ENCODE peak calls at places on chromosomes 6 and 20, in nine cellular contexts. C is left ventricle myocardium inferior, R is pancreas, M is tibial artery, Z is ovary, W is psoas muscle, A is heart left ventricle, I is heart right ventricle, G is RWPE1. T is an unnamed sample.

GRCh38 chr20:9978395-9979004 is 56.3 kb upstream of the ANKEF1 start:
- DNase-seq in G (peak), A (peak), I (no peak), R (peak), W (no peak), Z (no peak), C (no peak), M (no peak), T (peak)

GRCh38 chr6:25472314-25472713 is 179.7 kb upstream of the SCGN start:
- DNase-seq in Z (no peak), G (no peak), C (no peak), R (no peak), M (no peak), I (no peak), A (no peak), W (no peak), T (no peak)

GRCh38 chr6:5279891-5280338 is 18.6 kb downstream of the FARS2 start:
- DNase-seq in R (no peak), G (no peak), Z (no peak), C (no peak), A (no peak), I (no peak), M (no peak), W (no peak), T (no peak)

GRCh38 chr6:30875244-30876038 is 8.9 kb upstream of the DDR1 start:
- DNase-seq in M (no peak), C (no peak), A (no peak), W (no peak), Z (no peak), G (no peak), R (no peak), I (no peak), T (no peak)

GRCh38 chr6:154683756-154684523 is 49.3 kb upstream of the SCAF8 start:
- DNase-seq in G (peak), W (no peak), C (no peak), I (no peak), A (no peak), R (no peak), Z (no peak), M (no peak), T (no peak)

GRCh38 chr6:169849396-169849795 is 98.0 kb downstream of the ERMARD start:
- DNase-seq in R (no peak), I (no peak), C (no peak), M (no peak), G (no peak), A (no peak), Z (no peak), W (no peak), T (no peak)

GRCh38 chr6:67353861-67354260 is 1281.2 kb upstream of the ADGRB3 start:
- DNase-seq in G (no peak), Z (no peak), C (no peak), M (no peak), A (no peak), W (no peak), R (no peak), I (no peak), T (no peak)

GRCh38 chr6:142728910-142729481 is 216.0 kb downstream of the HIVEP2 start:
- DNase-seq in W (no peak), C (no peak), R (no peak), G (no peak), M (no peak), I (no peak), Z (no peak), A (no peak), T (no peak)

GRCh38 chr20:34705383-34706021 is 1.4 kb downstream of the TP53INP2 start:
- DNase-seq in I (peak), G (peak), Z (no peak), R (peak), M (peak), A (peak), C (peak), W (no peak), T (no peak)

GRCh38 chr20:45781391-45781931 is 10.2 kb downstream of the WFDC3 start:
- DNase-seq in A (no peak), C (no peak), W (no peak), M (peak), G (peak), Z (peak), R (no peak), I (no peak), T (peak)

GRCh38 chr20:44195613-44196012 is 8.6 kb upstream of the JPH2 start:
- DNase-seq in Z (no peak), I (no peak), W (no peak), A (no peak), R (no peak), M (no peak), G (no peak), C (no peak), T (no peak)

GRCh38 chr6:111990214-111990613 is 63.7 kb upstream of the CCN6 start:
- DNase-seq in G (no peak), C (no peak), I (no peak), W (no peak), R (no peak), Z (no peak), A (no peak), M (no peak), T (no peak)

GRCh38 chr6:163950159-163950558 is 535.6 kb downstream of the QKI start:
- DNase-seq in M (no peak), Z (no peak), A (no peak), W (no peak), R (no peak), C (no peak), I (no peak), G (no peak), T (no peak)

GRCh38 chr6:22149501-22150490 is 147.0 kb downstream of the PRL start:
- DNase-seq in Z (no peak), C (no peak), A (no peak), M (no peak), G (no peak), W (no peak), I (no peak), R (no peak), T (peak)

GRCh38 chr6:68990313-68990712 is 355.2 kb downstream of the ADGRB3 start:
- DNase-seq in C (no peak), I (no peak), A (no peak), M (no peak), G (no peak), Z (no peak), R (no peak), W (no peak), T (no peak)

GRCh38 chr20:10591956-10592521 is 81.8 kb downstream of the JAG1 start:
- DNase-seq in C (no peak), R (no peak), M (no peak), Z (no peak), A (no peak), W (no peak), I (no peak), G (no peak), T (no peak)

GRCh38 chr6:17703256-17703694 is 3.5 kb downstream of the NUP153 start:
- DNase-seq in M (no peak), Z (no peak), W (no peak), G (peak), C (no peak), I (no peak), A (peak), R (peak), T (peak)

GRCh38 chr6:44253307-44254101 is 3.8 kb downstream of the SLC35B2 start:
- DNase-seq in W (peak), C (no peak), M (no peak), R (peak), G (no peak), I (no peak), Z (peak), A (no peak), T (no peak)

GRCh38 chr6:17470953-17471335 is 77.5 kb downstream of the CAP2 start:
- DNase-seq in R (no peak), A (no peak), Z (no peak), M (no peak), W (no peak), C (no peak), I (no peak), G (no peak), T (peak)

GRCh38 chr20:46255440-46256104 is 52.7 kb downstream of the CDH22 start:
- DNase-seq in R (peak), C (peak), Z (peak), I (peak), M (peak), W (peak), G (peak), A (peak), T (no peak)

GRCh38 chr6:4313044-4313686 is 177.8 kb upstream of the ECI2 start:
- DNase-seq in W (peak), I (no peak), G (peak), Z (no peak), C (peak), R (peak), M (peak), A (no peak), T (peak)

GRCh38 chr6:145968051-145968450 is 3.9 kb upstream of the SHPRH start:
- DNase-seq in G (no peak), M (no peak), A (no peak), W (no peak), Z (no peak), I (no peak), R (no peak), C (no peak), T (no peak)

GRCh38 chr20:57180954-57181353 is 85.5 kb downstream of the BMP7 start:
- DNase-seq in I (no peak), R (peak), C (no peak), G (peak), Z (no peak), A (no peak), W (no peak), M (no peak), T (no peak)

GRCh38 chr6:116012471-116012949 is 48.2 kb downstream of the FRK start:
- DNase-seq in C (no peak), G (no peak), I (no peak), W (no peak), M (no peak), Z (no peak), A (no peak), R (no peak), T (peak)

GRCh38 chr6:73131706-73132105 is 93.6 kb downstream of the KHDC1L start:
- DNase-seq in A (no peak), W (no peak), M (no peak), I (no peak), C (no peak), R (no peak), G (peak), Z (no peak), T (peak)

DNA sequence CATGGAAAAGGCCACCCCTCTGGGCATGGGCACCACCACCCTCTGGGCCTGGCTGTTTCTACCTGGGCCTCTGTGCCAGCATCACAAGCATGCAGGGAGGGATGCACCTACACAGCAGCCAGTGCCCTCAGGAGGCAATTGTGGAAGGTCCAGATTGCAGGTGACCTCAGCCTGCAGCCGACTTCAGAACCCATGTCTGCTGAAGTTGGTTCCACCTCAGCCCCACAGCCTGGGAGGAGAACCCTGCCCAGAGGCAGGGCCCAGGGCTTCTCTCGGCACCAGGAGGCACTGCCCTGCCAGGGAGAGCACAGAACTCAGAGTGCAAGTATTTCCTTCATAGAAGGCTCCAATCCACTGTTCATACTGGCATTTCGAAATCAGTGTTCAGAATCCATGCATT is 149.8 kb downstream of the TTLL2 start:
- DNase-seq in I (no peak), C (no peak), G (no peak), Z (no peak), A (no peak), M (no peak), R (no peak), W (no peak), T (no peak)
- TF ChIP-seq CTCF in I (no peak), C (no peak), G (no peak), Z (no peak), A (no peak), M (no peak), R (no peak), W (no peak), T (no peak)

DNA sequence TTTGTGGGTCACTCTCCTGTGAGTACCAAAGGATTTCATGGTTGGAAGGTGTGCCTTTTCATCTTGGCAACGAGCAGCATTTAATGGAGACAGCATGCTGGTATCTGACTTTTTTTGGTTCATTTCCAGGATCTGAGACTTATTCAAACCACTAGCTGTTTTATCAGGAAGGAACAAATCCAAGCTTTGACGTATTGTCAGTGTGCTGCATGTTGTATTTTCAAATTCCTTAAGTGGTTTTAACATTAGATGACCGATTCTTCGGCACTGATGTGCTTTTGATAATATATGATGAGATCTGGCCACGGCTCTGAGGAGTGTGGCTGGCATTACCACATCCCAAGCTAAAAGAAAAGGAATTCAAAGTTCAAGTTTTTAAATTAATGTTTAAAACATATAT is 6.4 kb downstream of the RMND1 start:
- DNase-seq in M (no peak), R (no peak), I (no peak), C (no peak), G (no peak), A (no peak), Z (no peak), W (no peak), T (peak)
- H3K27ac ChIP-seq in M (peak), R (peak), I (peak), C (peak), G (no peak), A (peak), Z (no peak), W (peak), T (peak)

DNA sequence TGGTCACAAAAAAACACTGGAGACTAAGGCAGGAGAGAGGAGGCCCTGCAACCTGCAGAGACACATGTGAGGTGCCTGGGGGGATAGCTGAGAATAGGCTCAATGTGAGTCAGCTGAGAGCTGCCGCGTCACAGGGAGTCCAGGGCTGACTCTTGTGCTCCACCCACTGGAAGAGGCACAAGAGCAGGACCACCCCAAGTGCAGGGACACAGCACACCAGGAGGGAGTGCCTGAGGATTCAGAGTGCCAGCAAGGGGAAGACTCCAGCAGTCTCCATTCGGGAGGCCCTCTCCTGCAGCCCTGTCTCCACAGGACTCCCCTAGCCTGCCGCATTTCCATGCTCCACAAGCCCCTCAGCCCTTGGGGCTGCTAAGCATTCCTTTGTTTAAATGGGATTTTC is 105.5 kb downstream of the HUS1B start:
- DNase-seq in A (no peak), W (no peak), G (peak), I (no peak), M (no peak), Z (no peak), R (no peak), C (no peak), T (no peak)
- TF ChIP-seq CTCF in A (peak), W (no peak), G (no peak), I (no peak), M (no peak), Z (no peak), R (no peak), C (peak), T (peak)

GRCh38 chr6:129679758-129680157 is 30.2 kb downstream of the ARHGAP18 start:
- DNase-seq in G (no peak), Z (no peak), M (no peak), R (no peak), W (no peak), A (no peak), C (no peak), I (no peak), T (no peak)
- H3K27ac ChIP-seq in G (no peak), Z (no peak), M (peak), R (no peak), W (peak), A (peak), C (peak), I (peak), T (no peak)

DNA sequence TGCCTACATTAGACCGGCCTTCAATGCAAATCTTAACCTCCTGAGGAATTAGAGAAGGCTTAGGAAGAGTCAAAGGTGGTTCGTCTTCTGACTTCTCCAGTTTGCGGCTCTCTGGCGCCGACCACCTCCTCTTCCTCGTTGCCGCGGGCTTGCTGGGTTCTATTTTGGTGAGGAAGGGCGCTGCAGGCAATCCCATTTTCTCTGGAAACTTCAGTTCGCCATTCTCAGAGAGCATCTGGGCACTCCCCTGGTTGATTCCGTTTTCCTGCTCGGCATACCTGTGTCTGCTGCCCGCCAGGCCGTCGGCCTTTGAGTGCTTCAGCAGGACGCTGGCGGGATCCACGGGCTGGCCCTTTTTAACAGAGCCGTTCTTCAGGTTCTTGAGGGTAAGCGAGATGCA is 67.9 kb downstream of the GMPR start:
- DNase-seq in C (no peak), M (peak), R (no peak), I (no peak), Z (no peak), A (no peak), W (no peak), G (no peak), T (no peak)
- TF ChIP-seq CTCF in C (no peak), M (no peak), R (no peak), I (no peak), Z (no peak), A (no peak), W (no peak), G (no peak), T (no peak)

GRCh38 chr6:1143655-1144054 is 168.2 kb upstream of the FOXQ1 start:
- DNase-seq in M (no peak), A (no peak), Z (no peak), G (no peak), W (no peak), R (no peak), C (no peak), I (no peak), T (peak)
- H3K27ac ChIP-seq in M (no peak), A (no peak), Z (no peak), G (no peak), W (no peak), R (no peak), C (no peak), I (no peak), T (peak)

GRCh38 chr6:136923116-136923953 is 1.2 kb downstream of the SLC35D3 start:
- DNase-seq in A (no peak), C (no peak), W (no peak), M (no peak), R (no peak), G (no peak), Z (no peak), I (no peak), T (no peak)

GRCh38 chr6:136921521-136921935 is 573 bp upstream of the SLC35D3 start:
- DNase-seq in A (no peak), W (peak), I (peak), G (peak), C (no peak), M (no peak), Z (peak), R (no peak), T (no peak)

GRCh38 chr6:136920858-136921520 is 1.1 kb upstream of the SLC35D3 start:
- DNase-seq in Z (no peak), M (no peak), A (no peak), W (no peak), G (peak), I (peak), R (peak), C (no peak), T (no peak)

GRCh38 chr6:136922680-136922996 is 537 bp downstream of the SLC35D3 start:
- DNase-seq in W (no peak), Z (no peak), C (no peak), I (no peak), A (no peak), G (no peak), M (no peak), R (no peak), T (no peak)

GRCh38 chr6:136921936-136922679 is at the start of gene SLC35D3:
- DNase-seq in A (no peak), R (peak), C (no peak), W (no peak), I (peak), G (peak), Z (peak), M (no peak), T (no peak)
- TF ChIP-seq CTCF in A (no peak), R (no peak), C (no peak), W (no peak), I (no peak), G (no peak), Z (no peak), M (no peak), T (no peak)

GRCh38 chr6:42451595-42452170 is at the start of gene TRERF1:
- DNase-seq in R (peak), A (peak), M (peak), W (peak), Z (peak), C (peak), G (peak), I (peak), T (peak)

GRCh38 chr6:42450314-42451145 is 1.2 kb downstream of the TRERF1 start:
- DNase-seq in C (no peak), Z (peak), I (no peak), G (peak), M (no peak), A (no peak), R (no peak), W (no peak), T (no peak)

GRCh38 chr6:42452171-42453026 is 673 bp upstream of the TRERF1 start:
- DNase-seq in I (peak), C (peak), Z (peak), W (peak), M (peak), G (peak), A (peak), R (peak), T (peak)

GRCh38 chr6:42449917-42450313 is 1.8 kb downstream of the TRERF1 start:
- DNase-seq in M (no peak), W (no peak), A (no peak), R (no peak), G (no peak), Z (no peak), C (no peak), I (no peak), T (no peak)

GRCh38 chr6:42451146-42451594 is 556 bp downstream of the TRERF1 start:
- DNase-seq in W (no peak), C (no peak), M (no peak), A (no peak), G (no peak), R (peak), Z (no peak), I (no peak), T (no peak)
- H3K27ac ChIP-seq in W (no peak), C (peak), M (peak), A (peak), G (peak), R (peak), Z (no peak), I (peak), T (peak)

DNA sequence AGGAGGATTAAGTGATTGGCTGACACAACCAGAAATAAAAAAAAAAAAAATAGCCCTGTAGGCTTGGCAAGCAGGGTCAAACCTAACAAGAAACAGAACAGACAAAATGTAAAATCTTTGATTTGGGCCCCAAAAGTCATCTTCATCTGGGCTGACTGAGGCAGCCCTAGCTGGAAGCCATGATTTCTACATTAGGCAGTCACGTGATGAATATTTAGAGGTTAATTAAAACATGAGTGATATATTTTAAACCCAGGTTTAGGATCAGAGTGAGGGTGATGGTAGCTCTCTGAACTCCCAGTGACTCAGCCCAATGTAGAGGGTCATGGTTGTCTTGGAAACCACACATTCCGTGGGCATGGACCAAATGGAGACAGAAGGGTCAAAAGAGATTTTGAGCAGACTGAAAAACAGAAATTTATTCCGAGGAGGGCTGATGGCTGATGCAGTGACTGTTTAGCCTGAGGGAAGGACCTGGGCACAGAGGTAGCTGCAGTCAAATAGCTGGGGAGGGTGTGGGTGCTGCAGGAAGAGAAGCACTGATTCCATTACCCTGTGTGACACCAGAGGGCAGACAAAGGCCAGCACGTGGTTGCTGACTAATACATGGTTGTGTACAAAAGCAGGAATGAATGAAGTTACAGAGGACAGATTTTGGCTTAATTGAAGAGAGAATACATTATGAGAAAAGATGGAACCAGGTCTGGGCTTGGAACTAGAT is 573.1 kb upstream of the CHD6 start:
- DNase-seq in G (no peak), R (no peak), A (no peak), Z (no peak), M (no peak), I (no peak), W (no peak), C (no peak), T (no peak)
- TF ChIP-seq CTCF in G (no peak), R (no peak), A (no peak), Z (no peak), M (no peak), I (no peak), W (no peak), C (peak), T (no peak)

T was measured in AG04450.